ENCODE peak calls at places on chromosomes 6 and 20, in ten cellular contexts. C is effector memory CD4-positive, alpha-beta T cell; Z is mesenchymal stem cell; A is HepG2; V is PC-3; L is endodermal cell; I is lung; P is SK-N-SH; M is K562; O is psoas muscle. F is an unnamed sample.

GRCh38 chr6:30836431-30836866 is 47.9 kb upstream of the DDR1 start:
- DNase-seq in C (no peak), Z (no peak), A (no peak), V (no peak), L (no peak), I (no peak), P (no peak), M (no peak), O (no peak), F (no peak)

GRCh38 chr6:14455942-14456648 is 338.5 kb downstream of the CD83 start:
- DNase-seq in C (no peak), Z (no peak), A (no peak), V (no peak), L (peak; percentile 88), I (no peak), P (no peak), M (no peak), O (no peak), F (no peak)

GRCh38 chr6:108091288-108091687 is 16.7 kb upstream of the OSTM1 start:
- DNase-seq in C (no peak), Z (no peak), A (no peak), V (no peak), L (no peak), I (no peak), P (no peak), M (no peak), O (no peak), F (no peak)

GRCh38 chr6:113997106-113997505 is 26.2 kb upstream of the HDAC2 start:
- DNase-seq in C (no peak), Z (peak; percentile 79), A (no peak), V (peak; percentile 85), L (no peak), I (no peak), P (no peak), M (no peak), O (no peak), F (peak; percentile 59)

GRCh38 chr20:50284811-50285375 is 94.3 kb downstream of the CEBPB start:
- DNase-seq in C (no peak), Z (peak; percentile 55), A (no peak), V (no peak), L (no peak), I (no peak), P (peak; percentile 65), M (no peak), O (peak; percentile 33), F (no peak)

GRCh38 chr6:144912474-144912873 is 627.3 kb downstream of the UTRN start:
- DNase-seq in C (no peak), Z (peak; percentile 70), A (no peak), V (peak; percentile 71), L (no peak), I (no peak), P (no peak), M (no peak), O (no peak), F (peak; percentile 44)

GRCh38 chr6:122998403-122998965 is 2.4 kb downstream of the CLVS2 start:
- DNase-seq in C (no peak), Z (no peak), A (no peak), V (no peak), L (no peak), I (no peak), P (no peak), M (no peak), O (no peak), F (no peak)

GRCh38 chr20:22901921-22902320 is 133.2 kb upstream of the SSTR4 start:
- DNase-seq in C (no peak), Z (no peak), A (no peak), V (no peak), L (no peak), I (no peak), P (no peak), M (no peak), O (no peak), F (no peak)

GRCh38 chr20:44601801-44602204 is 19.4 kb downstream of the PKIG start:
- DNase-seq in C (no peak), Z (peak; percentile 38), A (no peak), V (no peak), L (no peak), I (no peak), P (no peak), M (no peak), O (peak; percentile 76), F (no peak)

GRCh38 chr20:839626-840025 is 6.1 kb downstream of the FAM110A start:
- DNase-seq in C (no peak), Z (no peak), A (no peak), V (no peak), L (no peak), I (no peak), P (no peak), M (no peak), O (no peak), F (no peak)

GRCh38 chr20:55232647-55233046 is 757.3 kb downstream of the DOK5 start:
- DNase-seq in C (no peak), Z (no peak), A (no peak), V (no peak), L (no peak), I (no peak), P (no peak), M (no peak), O (no peak), F (no peak)

GRCh38 chr6:133553652-133554051 is 312.5 kb downstream of the EYA4 start:
- DNase-seq in C (no peak), Z (peak; percentile 66), A (peak; percentile 46), V (peak; percentile 66), L (peak; percentile 72), I (no peak), P (peak; percentile 32), M (peak; percentile 15), O (no peak), F (peak; percentile 15)

DNA sequence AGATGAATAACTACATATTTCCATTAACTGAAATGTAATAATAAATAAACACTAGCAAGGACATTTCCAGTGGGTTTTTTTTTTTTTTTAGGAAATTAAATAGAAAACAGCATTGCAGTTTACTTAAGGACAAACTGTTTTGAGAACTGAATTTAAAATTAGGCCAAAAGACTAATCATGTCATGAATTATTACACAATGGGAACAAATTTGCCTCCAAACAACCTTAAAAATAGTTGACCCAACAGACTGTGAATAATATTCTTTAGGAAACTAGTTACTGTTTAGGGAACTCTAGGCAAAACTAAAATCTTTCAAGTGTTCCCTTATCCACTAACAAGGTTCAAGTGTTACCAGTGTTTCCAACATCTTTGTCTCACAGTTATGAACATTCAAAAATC is 16.4 kb upstream of the COL12A1 start:
- DNase-seq in C (no peak), Z (no peak), A (no peak), V (no peak), L (no peak), I (no peak), P (no peak), M (no peak), O (no peak), F (no peak)
- H3K4me1 ChIP-seq in C (no peaks in the 10 kb centered on the region), Z (peaks cover 3% of the 10 kb centered on the region), A (peaks cover 19% of the 10 kb centered on the region), V (peaks cover 10% of the 10 kb centered on the region), L (no peaks in the 10 kb centered on the region), I (peaks cover 2% of the 10 kb centered on the region), P (no peaks in the 10 kb centered on the region), M (no peaks in the 10 kb centered on the region), O (no peaks in the 10 kb centered on the region), F (no peaks in the 10 kb centered on the region)

GRCh38 chr20:32474717-32474966 is 110.5 kb downstream of the NOL4L start:
- DNase-seq in C (no peak), Z (peak; percentile 22), A (no peak), V (no peak), L (no peak), I (no peak), P (no peak), M (no peak), O (no peak), F (no peak)
- H3K4me1 ChIP-seq in C (no peaks in the 10 kb centered on the region), Z (peaks cover 85% of the 10 kb centered on the region), A (peaks cover 100% of the 10 kb centered on the region), V (peaks cover 22% of the 10 kb centered on the region), L (peaks cover 19% of the 10 kb centered on the region), I (peaks cover 6% of the 10 kb centered on the region), P (peaks cover 62% of the 10 kb centered on the region), M (peaks cover 85% of the 10 kb centered on the region), O (peaks cover 12% of the 10 kb centered on the region), F (peaks cover 19% of the 10 kb centered on the region)

GRCh38 chr6:15495375-15495901 is 167.4 kb downstream of the DTNBP1 start:
- DNase-seq in C (no peak), Z (peak; percentile 63), A (no peak), V (no peak), L (no peak), I (no peak), P (no peak), M (no peak), O (peak; percentile 79), F (no peak)
- H3K4me1 ChIP-seq in C (no peaks in the 10 kb centered on the region), Z (peaks cover 4% of the 10 kb centered on the region), A (peaks cover 25% of the 10 kb centered on the region), V (peaks cover 12% of the 10 kb centered on the region), L (peaks cover 18% of the 10 kb centered on the region), I (peaks cover 4% of the 10 kb centered on the region), P (peaks cover 24% of the 10 kb centered on the region), M (peaks cover 8% of the 10 kb centered on the region), O (peaks cover 27% of the 10 kb centered on the region), F (peaks cover 10% of the 10 kb centered on the region)

GRCh38 chr20:59580208-59580980 is 23.9 kb upstream of the PHACTR3 start:
- DNase-seq in C (no peak), Z (no peak), A (no peak), V (no peak), L (no peak), I (no peak), P (peak; percentile 74), M (no peak), O (no peak), F (no peak)

GRCh38 chr20:59577037-59577808 is 27.1 kb upstream of the PHACTR3 start:
- DNase-seq in C (no peak), Z (no peak), A (no peak), V (no peak), L (peak; percentile 58), I (no peak), P (peak; percentile 87), M (no peak), O (no peak), F (no peak)

GRCh38 chr20:59577809-59578601 is 26.3 kb upstream of the PHACTR3 start:
- DNase-seq in C (no peak), Z (no peak), A (no peak), V (no peak), L (no peak), I (no peak), P (no peak), M (no peak), O (no peak), F (no peak)

GRCh38 chr20:59579404-59580207 is 24.7 kb upstream of the PHACTR3 start:
- DNase-seq in C (no peak), Z (no peak), A (no peak), V (no peak), L (no peak), I (no peak), P (no peak), M (no peak), O (no peak), F (no peak)

DNA sequence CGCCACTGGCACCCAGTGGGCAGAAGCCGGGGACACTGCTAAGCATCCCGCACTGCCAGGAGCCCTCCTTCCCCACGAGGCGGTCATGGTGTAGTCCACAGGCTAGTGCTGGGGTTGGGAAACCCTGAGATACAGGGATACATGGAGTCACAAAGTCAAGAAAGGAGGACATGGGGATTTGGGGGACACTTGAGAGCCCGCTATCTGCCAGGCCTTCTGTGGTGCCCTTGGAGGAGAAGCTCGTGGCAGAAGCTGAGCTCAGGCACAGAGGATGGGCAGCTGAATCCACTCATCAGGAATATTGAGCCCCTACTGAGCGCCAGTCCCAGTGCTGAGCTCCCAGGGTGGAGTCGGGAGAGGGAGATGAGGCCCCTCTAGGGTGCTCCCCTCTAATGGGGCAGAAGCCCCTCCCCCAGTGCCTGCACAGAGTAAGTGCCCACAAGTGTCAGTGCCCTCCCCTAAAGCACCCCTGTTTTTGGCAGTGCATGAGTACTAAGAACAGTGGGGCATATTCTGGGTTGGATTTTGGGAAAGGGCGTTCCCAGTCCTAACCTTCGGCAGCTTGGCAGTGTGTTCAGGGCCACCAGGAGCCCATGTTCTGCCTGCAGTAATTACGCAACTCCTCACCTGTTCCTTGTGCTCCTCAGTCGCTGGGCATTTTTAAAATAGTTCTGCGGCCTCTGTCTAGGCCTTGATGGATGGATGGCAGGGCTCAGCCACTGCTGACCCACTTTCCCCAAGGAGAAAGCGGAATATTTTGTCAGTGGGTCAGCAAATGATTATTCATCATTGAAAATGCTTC is 25.5 kb upstream of the PHACTR3 start:
- DNase-seq in C (no peak), Z (no peak), A (no peak), V (no peak), L (no peak), I (no peak), P (no peak), M (no peak), O (no peak), F (no peak)
- H3K4me1 ChIP-seq in C (no peaks in the 10 kb centered on the region), Z (no peaks in the 10 kb centered on the region), A (no peaks in the 10 kb centered on the region), V (no peaks in the 10 kb centered on the region), L (no peaks in the 10 kb centered on the region), I (no peaks in the 10 kb centered on the region), P (peaks cover 18% of the 10 kb centered on the region), M (peaks cover 4% of the 10 kb centered on the region), O (no peaks in the 10 kb centered on the region), F (no peaks in the 10 kb centered on the region)

F was measured in mammary epithelial cell.